ENCODE peak calls at places on chromosomes 6 and 20, in nine cellular contexts. One of them, this sample, is unnamed.

GRCh38 chr6:110101885-110102284 is 77.6 kb downstream of the WASF1 start:
- DNase-seq in Peyer's patch: peak; percentile 49
- DNase-seq in uterus: no peak
- DNase-seq in AG10803: no peak
- DNase-seq in SK-N-SH: no peak
- DNase-seq in fibroblast of lung: no peak
- DNase-seq in AG09319: no peak
- DNase-seq in kidney epithelial cell: no peak
- DNase-seq in left ventricle myocardium inferior: no peak
- DNase-seq in this sample: peak; percentile 32

GRCh38 chr6:12344949-12345693 is 55.0 kb downstream of the EDN1 start:
- DNase-seq in left ventricle myocardium inferior: no peak
- DNase-seq in SK-N-SH: no peak
- DNase-seq in fibroblast of lung: no peak
- DNase-seq in AG10803: no peak
- DNase-seq in kidney epithelial cell: no peak
- DNase-seq in AG09319: no peak
- DNase-seq in uterus: no peak
- DNase-seq in Peyer's patch: no peak
- DNase-seq in this sample: no peak

GRCh38 chr6:84048588-84048987 is 15.0 kb downstream of the MRAP2 start:
- DNase-seq in left ventricle myocardium inferior: no peak
- DNase-seq in kidney epithelial cell: no peak
- DNase-seq in AG10803: no peak
- DNase-seq in Peyer's patch: no peak
- DNase-seq in SK-N-SH: no peak
- DNase-seq in fibroblast of lung: no peak
- DNase-seq in uterus: no peak
- DNase-seq in AG09319: no peak
- DNase-seq in this sample: no peak

GRCh38 chr6:98831057-98832031 is 3.0 kb upstream of the POU3F2 start:
- DNase-seq in fibroblast of lung: peak; percentile 32
- DNase-seq in Peyer's patch: no peak
- DNase-seq in AG09319: no peak
- DNase-seq in SK-N-SH: peak; percentile 67
- DNase-seq in uterus: no peak
- DNase-seq in kidney epithelial cell: no peak
- DNase-seq in AG10803: no peak
- DNase-seq in left ventricle myocardium inferior: no peak
- DNase-seq in this sample: no peak

GRCh38 chr6:37757381-37757780 is 59.7 kb upstream of the MDGA1 start:
- DNase-seq in uterus: no peak
- DNase-seq in fibroblast of lung: no peak
- DNase-seq in Peyer's patch: no peak
- DNase-seq in SK-N-SH: no peak
- DNase-seq in AG09319: no peak
- DNase-seq in kidney epithelial cell: no peak
- DNase-seq in AG10803: no peak
- DNase-seq in left ventricle myocardium inferior: no peak
- DNase-seq in this sample: no peak

GRCh38 chr20:39453890-39454289 is 491.7 kb downstream of the DHX35 start:
- DNase-seq in uterus: no peak
- DNase-seq in AG09319: no peak
- DNase-seq in fibroblast of lung: no peak
- DNase-seq in kidney epithelial cell: no peak
- DNase-seq in SK-N-SH: no peak
- DNase-seq in left ventricle myocardium inferior: no peak
- DNase-seq in AG10803: no peak
- DNase-seq in Peyer's patch: no peak
- DNase-seq in this sample: no peak

GRCh38 chr6:30154709-30155521 is 6.1 kb downstream of the TRIM10 start:
- DNase-seq in left ventricle myocardium inferior: no peak
- DNase-seq in AG09319: peak; percentile 10
- DNase-seq in AG10803: peak; percentile 78
- DNase-seq in kidney epithelial cell: peak; percentile 39
- DNase-seq in uterus: no peak
- DNase-seq in SK-N-SH: no peak
- DNase-seq in fibroblast of lung: peak; percentile 77
- DNase-seq in Peyer's patch: peak; percentile 78
- DNase-seq in this sample: no peak

GRCh38 chr6:83808926-83809325 is 44.2 kb upstream of the RIPPLY2 start:
- DNase-seq in fibroblast of lung: no peak
- DNase-seq in SK-N-SH: no peak
- DNase-seq in left ventricle myocardium inferior: no peak
- DNase-seq in Peyer's patch: no peak
- DNase-seq in AG10803: no peak
- DNase-seq in kidney epithelial cell: no peak
- DNase-seq in uterus: no peak
- DNase-seq in AG09319: no peak
- DNase-seq in this sample: no peak

GRCh38 chr6:47047479-47048411 is 5.6 kb upstream of the ADGRF1 start:
- DNase-seq in SK-N-SH: peak; percentile 33
- DNase-seq in fibroblast of lung: peak; percentile 89
- DNase-seq in AG10803: peak; percentile 79
- DNase-seq in uterus: peak; percentile 29
- DNase-seq in AG09319: peak; percentile 45
- DNase-seq in left ventricle myocardium inferior: no peak
- DNase-seq in kidney epithelial cell: peak; percentile 84
- DNase-seq in Peyer's patch: peak; percentile 76
- DNase-seq in this sample: peak; percentile 38

GRCh38 chr6:122730775-122731386 is 48.6 kb upstream of the FABP7 start:
- DNase-seq in kidney epithelial cell: no peak
- DNase-seq in left ventricle myocardium inferior: no peak
- DNase-seq in fibroblast of lung: no peak
- DNase-seq in uterus: no peak
- DNase-seq in AG09319: no peak
- DNase-seq in Peyer's patch: no peak
- DNase-seq in SK-N-SH: peak; percentile 20
- DNase-seq in AG10803: peak; percentile 55
- DNase-seq in this sample: peak; percentile 12

GRCh38 chr6:37103169-37104039 is 66.5 kb upstream of the PIM1 start:
- DNase-seq in SK-N-SH: peak; percentile 63
- DNase-seq in fibroblast of lung: no peak
- DNase-seq in AG10803: peak; percentile 49
- DNase-seq in uterus: peak; percentile 50
- DNase-seq in left ventricle myocardium inferior: peak; percentile 60
- DNase-seq in kidney epithelial cell: no peak
- DNase-seq in AG09319: no peak
- DNase-seq in Peyer's patch: peak; percentile 95
- DNase-seq in this sample: peak; percentile 53

GRCh38 chr6:133992992-133993682 is 40.1 kb downstream of the TBPL1 start:
- DNase-seq in AG10803: no peak
- DNase-seq in kidney epithelial cell: no peak
- DNase-seq in AG09319: no peak
- DNase-seq in fibroblast of lung: no peak
- DNase-seq in uterus: no peak
- DNase-seq in Peyer's patch: no peak
- DNase-seq in left ventricle myocardium inferior: no peak
- DNase-seq in SK-N-SH: no peak
- DNase-seq in this sample: no peak

GRCh38 chr6:50845499-50846108 is 26.9 kb downstream of the TFAP2B start:
- DNase-seq in AG09319: no peak
- DNase-seq in kidney epithelial cell: no peak
- DNase-seq in left ventricle myocardium inferior: no peak
- DNase-seq in fibroblast of lung: no peak
- DNase-seq in SK-N-SH: no peak
- DNase-seq in AG10803: no peak
- DNase-seq in Peyer's patch: no peak
- DNase-seq in uterus: no peak
- DNase-seq in this sample: no peak

GRCh38 chr6:113856571-113857564 is at the start of gene MARCKS:
- DNase-seq in uterus: peak; percentile 80
- DNase-seq in Peyer's patch: peak; percentile 91
- DNase-seq in SK-N-SH: peak; percentile 82
- DNase-seq in kidney epithelial cell: no peak
- DNase-seq in fibroblast of lung: peak; percentile 90
- DNase-seq in AG10803: peak; percentile 92
- DNase-seq in left ventricle myocardium inferior: peak; percentile 83
- DNase-seq in AG09319: peak; percentile 81
- DNase-seq in this sample: peak; percentile 90

GRCh38 chr20:137668-138131 is 4.7 kb upstream of the DEFB126 start:
- DNase-seq in fibroblast of lung: no peak
- DNase-seq in AG09319: no peak
- DNase-seq in kidney epithelial cell: no peak
- DNase-seq in uterus: no peak
- DNase-seq in left ventricle myocardium inferior: no peak
- DNase-seq in AG10803: no peak
- DNase-seq in Peyer's patch: no peak
- DNase-seq in SK-N-SH: peak; percentile 36
- DNase-seq in this sample: no peak
- TF ChIP-seq CTCF in fibroblast of lung: no peak
- TF ChIP-seq CTCF in AG09319: peak; percentile 6
- TF ChIP-seq CTCF in kidney epithelial cell: peak; percentile 16
- TF ChIP-seq CTCF in uterus: no peak
- TF ChIP-seq CTCF in left ventricle myocardium inferior: peak; percentile 7
- TF ChIP-seq CTCF in AG10803: peak; percentile 13
- TF ChIP-seq CTCF in Peyer's patch: no peak
- TF ChIP-seq CTCF in SK-N-SH: peak; percentile 66
- TF ChIP-seq CTCF in this sample: no peak

DNA sequence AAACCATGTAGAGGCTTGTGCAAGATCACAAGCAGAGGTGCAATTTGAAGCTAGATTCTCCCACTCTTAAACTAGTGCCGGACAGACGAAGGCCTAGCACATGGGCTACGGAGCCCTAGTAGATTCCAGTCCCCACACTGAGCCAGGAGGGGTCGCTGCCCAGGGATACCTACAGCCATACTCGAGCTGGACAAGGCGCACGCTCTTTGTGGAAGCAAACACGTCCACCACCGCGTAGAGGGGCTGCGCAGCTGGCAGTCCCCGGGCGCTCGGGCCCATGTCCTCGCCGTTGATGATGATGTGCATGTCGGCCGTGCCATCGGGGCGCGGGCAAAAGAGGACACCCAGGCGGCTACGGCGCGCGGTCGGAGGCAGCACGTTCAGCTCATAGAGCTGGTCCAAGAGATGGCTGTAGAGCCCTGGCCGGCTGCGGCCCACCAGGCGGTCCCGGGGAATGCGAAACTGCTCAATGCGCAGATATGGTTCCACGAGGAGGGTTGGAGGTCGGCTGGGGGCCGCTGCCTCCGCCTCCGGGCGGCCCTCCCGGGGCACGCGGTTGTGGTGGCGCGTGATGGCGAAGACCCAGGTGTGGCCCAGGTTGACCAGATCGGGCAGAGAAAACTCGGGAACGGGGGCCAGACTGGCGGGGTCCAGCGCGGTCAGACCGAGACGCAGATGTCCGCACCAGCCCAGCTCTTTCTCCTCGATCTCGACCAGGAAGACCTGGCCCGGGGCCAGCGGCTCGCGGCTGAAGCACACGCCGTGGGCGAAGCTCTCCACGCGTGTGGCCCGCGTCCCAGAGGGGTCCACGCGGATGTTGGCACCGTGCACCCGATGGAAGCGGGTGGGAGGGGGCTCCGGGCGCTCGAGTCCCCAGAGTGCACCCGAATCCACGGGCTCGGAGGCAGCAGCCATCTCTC is 671 bp downstream of the NEURL2 start:
- DNase-seq in fibroblast of lung: peak; percentile 81
- DNase-seq in Peyer's patch: peak; percentile 89
- DNase-seq in AG10803: peak; percentile 76
- DNase-seq in SK-N-SH: peak; percentile 91
- DNase-seq in left ventricle myocardium inferior: peak; percentile 85
- DNase-seq in uterus: peak; percentile 84
- DNase-seq in AG09319: peak; percentile 48
- DNase-seq in kidney epithelial cell: no peak
- DNase-seq in this sample: peak; percentile 75
- TF ChIP-seq CTCF in fibroblast of lung: peak; percentile 79
- TF ChIP-seq CTCF in Peyer's patch: peak; percentile 62
- TF ChIP-seq CTCF in AG10803: peak; percentile 78
- TF ChIP-seq CTCF in SK-N-SH: peak; percentile 68
- TF ChIP-seq CTCF in left ventricle myocardium inferior: peak; percentile 77
- TF ChIP-seq CTCF in uterus: peak; percentile 70
- TF ChIP-seq CTCF in AG09319: peak; percentile 80
- TF ChIP-seq CTCF in kidney epithelial cell: peak; percentile 81
- TF ChIP-seq CTCF in this sample: peak; percentile 25

GRCh38 chr6:142045380-142046270 is 87.1 kb upstream of the GJE1 start:
- DNase-seq in kidney epithelial cell: no peak
- DNase-seq in AG10803: peak; percentile 74
- DNase-seq in AG09319: peak; percentile 24
- DNase-seq in uterus: no peak
- DNase-seq in Peyer's patch: no peak
- DNase-seq in left ventricle myocardium inferior: no peak
- DNase-seq in SK-N-SH: no peak
- DNase-seq in fibroblast of lung: peak; percentile 16
- DNase-seq in this sample: no peak
- TF ChIP-seq CTCF in kidney epithelial cell: peak; percentile 26
- TF ChIP-seq CTCF in AG10803: peak; percentile 68
- TF ChIP-seq CTCF in AG09319: peak; percentile 45
- TF ChIP-seq CTCF in uterus: no peak
- TF ChIP-seq CTCF in Peyer's patch: no peak
- TF ChIP-seq CTCF in left ventricle myocardium inferior: no peak
- TF ChIP-seq CTCF in SK-N-SH: peak; percentile 62
- TF ChIP-seq CTCF in fibroblast of lung: peak; percentile 40
- TF ChIP-seq CTCF in this sample: no peak

GRCh38 chr6:106085984-106086832 is at the start of gene PRDM1:
- DNase-seq in uterus: peak; percentile 66
- DNase-seq in fibroblast of lung: peak; percentile 77
- DNase-seq in left ventricle myocardium inferior: peak; percentile 71
- DNase-seq in kidney epithelial cell: peak; percentile 54
- DNase-seq in AG09319: no peak
- DNase-seq in Peyer's patch: peak; percentile 98
- DNase-seq in AG10803: peak; percentile 73
- DNase-seq in SK-N-SH: peak; percentile 69
- DNase-seq in this sample: peak; percentile 84

GRCh38 chr6:106087548-106088325 is 1.6 kb downstream of the PRDM1 start:
- DNase-seq in left ventricle myocardium inferior: peak; percentile 23
- DNase-seq in uterus: peak; percentile 28
- DNase-seq in AG10803: peak; percentile 79
- DNase-seq in kidney epithelial cell: peak; percentile 59
- DNase-seq in AG09319: no peak
- DNase-seq in fibroblast of lung: peak; percentile 85
- DNase-seq in Peyer's patch: no peak
- DNase-seq in SK-N-SH: no peak
- DNase-seq in this sample: no peak

GRCh38 chr6:106092279-106092678 is 6.1 kb downstream of the PRDM1 start:
- DNase-seq in AG09319: no peak
- DNase-seq in SK-N-SH: no peak
- DNase-seq in AG10803: no peak
- DNase-seq in Peyer's patch: no peak
- DNase-seq in kidney epithelial cell: no peak
- DNase-seq in uterus: no peak
- DNase-seq in left ventricle myocardium inferior: no peak
- DNase-seq in fibroblast of lung: no peak
- DNase-seq in this sample: no peak

GRCh38 chr6:106085687-106085983 is 501 bp upstream of the PRDM1 start:
- DNase-seq in SK-N-SH: no peak
- DNase-seq in uterus: no peak
- DNase-seq in AG10803: no peak
- DNase-seq in AG09319: no peak
- DNase-seq in fibroblast of lung: no peak
- DNase-seq in kidney epithelial cell: no peak
- DNase-seq in Peyer's patch: no peak
- DNase-seq in left ventricle myocardium inferior: no peak
- DNase-seq in this sample: no peak

DNA sequence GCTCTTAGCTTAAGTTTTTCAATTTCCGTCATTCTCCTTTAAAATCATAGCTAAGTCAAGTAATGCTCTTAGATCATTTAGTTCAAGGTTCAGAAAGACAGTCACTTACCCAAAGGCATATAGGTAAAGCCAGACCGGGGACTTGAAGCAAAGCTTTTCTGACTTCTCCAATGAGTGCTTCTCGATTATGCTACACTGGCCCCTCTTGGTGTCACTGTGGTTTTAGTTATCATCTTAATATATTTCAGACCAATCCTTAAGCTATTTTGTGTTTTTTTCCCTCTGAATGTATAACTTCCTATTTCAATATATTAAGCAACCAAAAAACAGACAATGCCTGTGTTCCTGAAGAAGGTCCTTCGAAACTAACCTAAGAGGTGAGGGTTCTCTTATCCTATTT is 3.8 kb downstream of the PRDM1 start:
- DNase-seq in SK-N-SH: no peak
- DNase-seq in fibroblast of lung: peak; percentile 54
- DNase-seq in left ventricle myocardium inferior: no peak
- DNase-seq in AG09319: no peak
- DNase-seq in AG10803: peak; percentile 61
- DNase-seq in Peyer's patch: no peak
- DNase-seq in uterus: no peak
- DNase-seq in kidney epithelial cell: no peak
- DNase-seq in this sample: no peak
- TF ChIP-seq CTCF in SK-N-SH: peak; percentile 54
- TF ChIP-seq CTCF in fibroblast of lung: peak; percentile 31
- TF ChIP-seq CTCF in left ventricle myocardium inferior: no peak
- TF ChIP-seq CTCF in AG09319: peak; percentile 35
- TF ChIP-seq CTCF in AG10803: peak; percentile 51
- TF ChIP-seq CTCF in Peyer's patch: peak; percentile 22
- TF ChIP-seq CTCF in uterus: no peak
- TF ChIP-seq CTCF in kidney epithelial cell: no peak
- TF ChIP-seq CTCF in this sample: no peak

This sample was measured in GM20000.